ENCODE peak calls at places on chromosomes 13 and 19, in ten cellular contexts. K is left cardiac atrium; C is endothelial cell; P is islet precursor cell; Q is adrenal gland; D is activated CD4-positive, alpha-beta T cell treated with anti-CD3 and anti-CD28 coated beads, Interleukin-2, amount 50 U/mL, for 24 hours; X is epithelial cell of esophagus; S is naive thymus-derived CD8-positive, alpha-beta T cell; G is neural crest cell; F is posterior cingulate gyrus. V is an unnamed sample.

GRCh38 chr13:111047326-111047725 is 67.8 kb upstream of the ARHGEF7 start:
- DNase-seq in K (no peak), C (no peak), P (no peak), Q (no peak), D (no peak), X (no peak), S (no peak), G (no peak), F (no peak), V (peak)

GRCh38 chr13:113742445-113743120 is 16.4 kb upstream of the TMEM255B start:
- DNase-seq in K (no peak), C (no peak), P (no peak), Q (no peak), D (no peak), X (no peak), S (no peak), G (no peak), F (no peak), V (no peak)

GRCh38 chr13:113207890-113208423 is 512 bp downstream of the PCID2 start:
- DNase-seq in K (no peak), C (peak), P (peak), Q (peak), D (peak), X (peak), S (no peak), G (no peak), F (no peak), V (peak)

GRCh38 chr19:5718579-5719273 is 1.2 kb downstream of the LONP1 start:
- DNase-seq in K (no peak), C (no peak), P (peak), Q (peak), D (no peak), X (peak), S (no peak), G (no peak), F (no peak), V (peak)

GRCh38 chr19:38277549-38277948 is 13.2 kb downstream of the SPINT2 start:
- DNase-seq in K (no peak), C (no peak), P (no peak), Q (no peak), D (no peak), X (peak), S (no peak), G (no peak), F (no peak), V (no peak)

GRCh38 chr19:5651361-5651760 is 28.5 kb downstream of the SAFB start:
- DNase-seq in K (no peak), C (no peak), P (no peak), Q (no peak), D (no peak), X (no peak), S (no peak), G (no peak), F (no peak), V (no peak)

GRCh38 chr13:48222358-48223015 is 10.5 kb upstream of the ITM2B start:
- DNase-seq in K (peak), C (no peak), P (no peak), Q (peak), D (no peak), X (no peak), S (no peak), G (no peak), F (no peak), V (no peak)

GRCh38 chr13:94303644-94304174 is 175.8 kb downstream of the DCT start:
- DNase-seq in K (no peak), C (no peak), P (peak), Q (no peak), D (no peak), X (no peak), S (no peak), G (no peak), F (no peak), V (no peak)

GRCh38 chr19:919157-920050 is 2.3 kb downstream of the KISS1R start:
- DNase-seq in K (no peak), C (no peak), P (no peak), Q (no peak), D (no peak), X (peak), S (no peak), G (no peak), F (no peak), V (peak)